ENCODE peak calls at places on chromosomes 2 and 18, in eight cellular contexts. N, K, W, C, L, E, M and B are unnamed samples.

GRCh38 chr2:105545731-105546622 is 147.1 kb upstream of the FHL2 start:
- DNase-seq in N (peak; percentile 81), K (peak; percentile 63), W (peak; percentile 80), C (peak; percentile 67), L (peak; percentile 73), E (peak; percentile 82), M (peak; percentile 83), B (peak; percentile 81)

GRCh38 chr18:76483780-76484179 is 11.3 kb downstream of the ZNF516 start:
- DNase-seq in N (no peak), K (no peak), W (no peak), C (no peak), L (no peak), E (no peak), M (no peak), B (no peak)

GRCh38 chr2:37982147-37982582 is 57.1 kb downstream of the RMDN2 start:
- DNase-seq in N (peak; percentile 73), K (peak; percentile 49), W (peak; percentile 72), C (peak; percentile 79), L (peak; percentile 20), E (peak; percentile 82), M (peak; percentile 76), B (peak; percentile 77)

GRCh38 chr2:19508-19907 is 26.8 kb downstream of the FAM110C start:
- DNase-seq in N (no peak), K (no peak), W (no peak), C (no peak), L (no peak), E (no peak), M (no peak), B (no peak)

GRCh38 chr2:10346929-10347558 is 44.3 kb downstream of the HPCAL1 start:
- DNase-seq in N (no peak), K (no peak), W (no peak), C (no peak), L (no peak), E (peak; percentile 25), M (no peak), B (no peak)

GRCh38 chr2:204695506-204695905 is 150.2 kb downstream of the PARD3B start:
- DNase-seq in N (no peak), K (no peak), W (no peak), C (no peak), L (no peak), E (no peak), M (no peak), B (no peak)

GRCh38 chr2:147867050-147867449 is 22.2 kb downstream of the ACVR2A start:
- DNase-seq in N (no peak), K (no peak), W (no peak), C (no peak), L (no peak), E (no peak), M (no peak), B (no peak)

GRCh38 chr2:170177950-170178781 is at the start of gene MYO3B:
- DNase-seq in N (no peak), K (peak; percentile 69), W (no peak), C (peak; percentile 80), L (no peak), E (no peak), M (no peak), B (no peak)

GRCh38 chr2:240913810-240914644 is 7.9 kb downstream of the CROCC2 start:
- DNase-seq in N (peak; percentile 65), K (no peak), W (peak; percentile 90), C (peak; percentile 76), L (peak; percentile 87), E (peak; percentile 95), M (peak; percentile 95), B (peak; percentile 72)

DNA sequence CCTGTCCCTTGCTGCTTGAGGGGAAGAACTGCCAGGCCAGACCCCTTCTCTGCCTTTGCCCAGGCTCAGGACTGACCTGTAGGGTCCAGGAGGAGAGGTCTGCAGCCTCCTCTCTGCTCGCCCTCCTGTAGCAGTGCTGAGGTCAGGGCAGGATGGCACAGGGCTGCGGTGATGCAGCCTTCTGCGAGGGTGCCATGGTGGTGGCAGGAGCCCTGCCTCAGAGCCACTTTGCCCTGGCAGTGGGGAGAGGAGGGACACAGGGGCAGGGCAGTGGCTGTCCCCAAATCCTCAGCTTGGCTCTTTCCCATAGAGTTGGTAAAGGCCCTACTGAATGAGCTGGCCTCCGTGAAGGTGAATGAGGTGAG is 884 bp downstream of the PROM2 start:
- DNase-seq in N (no peak), K (no peak), W (no peak), C (no peak), L (no peak), E (no peak), M (no peak), B (no peak)
- TF ChIP-seq CTCF in N (no peak), K (no peak), W (no peak), C (no peak), L (no peak), E (no peak), M (no peak), B (no peak)

DNA sequence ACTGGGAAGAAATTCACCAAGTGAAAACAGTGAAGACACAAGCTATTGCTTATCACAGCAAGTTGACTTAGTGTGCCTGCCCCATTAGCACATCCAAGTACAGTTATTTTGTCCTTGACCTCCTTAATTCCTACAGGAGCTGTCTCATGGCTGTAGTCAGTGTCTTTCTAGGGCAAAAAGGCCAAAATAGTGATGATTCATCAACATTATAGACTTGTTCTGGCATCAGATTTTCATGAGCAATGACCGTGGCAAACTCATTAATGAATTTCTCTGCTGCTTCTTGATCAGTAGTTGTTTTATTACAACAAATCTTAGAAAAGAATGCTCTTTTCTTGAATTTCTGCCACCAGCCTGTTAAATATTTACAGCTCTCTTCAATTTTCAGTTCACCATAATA is 1169.3 kb upstream of the DDX18 start:
- DNase-seq in N (no peak), K (no peak), W (no peak), C (no peak), L (no peak), E (no peak), M (no peak), B (no peak)
- TF ChIP-seq CTCF in N (no peak), K (no peak), W (no peak), C (no peak), L (no peak), E (no peak), M (no peak), B (no peak)

DNA sequence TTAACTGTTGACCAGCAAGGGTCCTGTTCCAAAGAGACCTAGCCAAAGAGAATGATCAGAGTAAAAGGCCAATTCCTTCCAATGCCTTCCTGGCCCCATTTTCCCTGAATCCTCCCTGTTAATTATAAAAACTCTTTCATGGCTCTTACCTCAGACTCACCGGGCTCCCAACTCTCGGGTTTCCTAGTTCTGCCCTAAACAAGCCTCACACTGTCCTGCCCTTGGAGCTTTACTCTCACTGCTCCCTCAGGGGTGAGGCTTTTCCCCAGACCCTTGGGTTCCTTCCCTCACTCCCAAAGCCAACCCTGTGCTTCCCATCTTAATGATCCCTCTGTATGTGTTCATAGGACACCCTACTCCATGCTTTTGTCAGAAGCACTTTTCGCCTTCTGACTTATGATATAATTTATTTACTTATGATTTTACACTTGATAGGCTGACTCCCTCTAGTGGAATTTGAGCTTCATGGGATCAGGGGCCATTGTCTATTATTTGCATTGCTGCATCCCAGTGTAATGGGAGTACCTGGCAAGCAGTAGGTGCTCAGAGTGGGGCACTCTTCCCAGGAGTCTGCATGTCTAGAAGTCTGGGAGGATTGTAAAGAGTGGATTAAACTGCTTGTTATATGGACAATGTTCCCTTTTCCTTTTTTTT is 29.9 kb upstream of the ZNG1B start:
- DNase-seq in N (no peak), K (peak; percentile 73), W (no peak), C (peak; percentile 21), L (no peak), E (no peak), M (no peak), B (no peak)
- TF ChIP-seq CTCF in N (peak; percentile 23), K (peak; percentile 51), W (peak; percentile 29), C (peak; percentile 40), L (no peak), E (no peak), M (no peak), B (no peak)

GRCh38 chr2:80302001-80302464 is 2.5 kb downstream of the LRRTM1 start:
- DNase-seq in N (no peak), K (no peak), W (peak; percentile 12), C (no peak), L (peak; percentile 23), E (no peak), M (no peak), B (no peak)

GRCh38 chr2:80302465-80303005 is 2.0 kb downstream of the LRRTM1 start:
- DNase-seq in N (no peak), K (no peak), W (peak; percentile 22), C (no peak), L (no peak), E (peak; percentile 8), M (no peak), B (no peak)

GRCh38 chr2:80303825-80304521 is 579 bp downstream of the LRRTM1 start:
- DNase-seq in N (peak; percentile 65), K (no peak), W (peak; percentile 54), C (no peak), L (peak; percentile 30), E (peak; percentile 63), M (peak; percentile 75), B (no peak)

GRCh38 chr2:80303006-80303741 is 1.4 kb downstream of the LRRTM1 start:
- DNase-seq in N (peak; percentile 47), K (no peak), W (peak; percentile 24), C (peak; percentile 4), L (peak; percentile 25), E (peak; percentile 44), M (peak; percentile 64), B (no peak)

GRCh38 chr2:80304522-80304878 is at the start of gene LRRTM1:
- DNase-seq in N (peak; percentile 69), K (no peak), W (peak; percentile 41), C (no peak), L (peak; percentile 15), E (peak; percentile 70), M (peak; percentile 59), B (no peak)
- TF ChIP-seq CTCF in N (no peak), K (no peak), W (no peak), C (no peak), L (no peak), E (no peak), M (no peak), B (no peak)

DNA sequence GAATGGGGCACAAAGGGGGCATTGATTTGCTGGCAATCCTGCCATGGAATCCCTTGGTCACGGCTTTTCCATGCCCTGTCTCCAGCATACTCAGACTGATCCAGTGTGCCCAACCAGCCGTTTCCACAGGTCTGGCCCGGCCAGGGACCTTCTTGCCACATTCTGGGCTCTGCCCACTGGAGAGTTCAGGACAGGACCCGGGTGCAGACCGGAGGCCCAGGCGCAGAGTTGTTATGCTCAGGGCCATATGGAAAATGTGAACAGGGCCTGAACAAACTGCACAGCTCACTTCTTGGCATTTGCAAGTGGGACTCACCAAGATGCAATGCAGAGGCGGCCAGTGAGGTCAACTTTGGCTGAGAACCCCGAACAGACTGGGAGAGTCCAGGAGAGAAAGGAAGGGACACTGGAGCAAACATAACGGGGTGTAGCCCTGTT is 15.5 kb upstream of the ASAP2 start:
- DNase-seq in N (peak; percentile 77), K (no peak), W (peak; percentile 44), C (peak; percentile 98), L (no peak), E (peak; percentile 60), M (peak; percentile 44), B (peak; percentile 58)
- TF ChIP-seq CTCF in N (no peak), K (no peak), W (no peak), C (no peak), L (no peak), E (no peak), M (no peak), B (no peak)

GRCh38 chr2:36667931-36668330 is 28.6 kb upstream of the VIT start:
- DNase-seq in N (no peak), K (no peak), W (peak; percentile 26), C (no peak), L (no peak), E (no peak), M (no peak), B (no peak)
- TF ChIP-seq CTCF in N (no peak), K (no peak), W (no peak), C (no peak), L (no peak), E (no peak), M (no peak), B (no peak)